ENCODE peak calls at places on chromosomes 13 and 19, in eight cellular contexts. P is HCT116, O is suprapubic skin, F is transverse colon, B is GM23338, E is Calu3, D is bronchial epithelial cell, J is AG04450. W is an unnamed sample.

GRCh38 chr13:72970301-72970880 is 88.4 kb upstream of the KLF5 start:
- DNase-seq in D (peak; percentile 55), E (no peak), P (no peak), O (no peak), B (no peak), J (no peak), F (no peak), W (no peak)

GRCh38 chr13:110000534-110001345 is 214.4 kb upstream of the IRS2 start:
- DNase-seq in B (no peak), J (no peak), F (no peak), O (no peak), P (no peak), D (no peak), E (no peak), W (no peak)

GRCh38 chr19:495440-496332 is 600 bp upstream of the MADCAM1 start:
- DNase-seq in D (no peak), O (no peak), E (peak; percentile 51), P (no peak), B (peak; percentile 78), F (no peak), J (no peak), W (peak; percentile 41)

GRCh38 chr19:38704488-38705026 is 39.7 kb downstream of the CAPN12 start:
- DNase-seq in F (no peak), B (no peak), E (no peak), O (no peak), D (no peak), J (no peak), P (no peak), W (no peak)

GRCh38 chr13:50712469-50712868 is 131.0 kb downstream of the DLEU7 start:
- DNase-seq in B (no peak), J (no peak), O (no peak), F (no peak), E (no peak), D (no peak), P (no peak), W (no peak)

GRCh38 chr13:44449999-44450821 is 76.6 kb downstream of the SERP2 start:
- DNase-seq in B (no peak), O (no peak), F (no peak), P (no peak), E (peak; percentile 40), D (peak; percentile 85), J (no peak), W (peak; percentile 74)

GRCh38 chr13:94177041-94177440 is 302.4 kb downstream of the DCT start:
- DNase-seq in F (no peak), O (no peak), P (no peak), J (no peak), B (no peak), E (no peak), D (no peak), W (no peak)

GRCh38 chr13:102965802-102966201 is 100.4 kb downstream of the SLC10A2 start:
- DNase-seq in E (no peak), D (peak; percentile 72), O (no peak), P (no peak), J (no peak), B (no peak), F (no peak), W (peak; percentile 8)

GRCh38 chr13:38814331-38814730 is 127.5 kb downstream of the FREM2 start:
- DNase-seq in E (peak; percentile 46), J (no peak), F (peak; percentile 33), O (no peak), D (peak; percentile 71), P (no peak), B (no peak), W (peak; percentile 60)

GRCh38 chr13:47087841-47088240 is 191.0 kb upstream of the HTR2A start:
- DNase-seq in F (no peak), E (no peak), P (no peak), B (no peak), O (no peak), J (peak; percentile 20), D (no peak), W (no peak)

GRCh38 chr19:29367701-29368306 is 154.9 kb upstream of the UQCRFS1 start:
- DNase-seq in D (no peak), F (no peak), B (peak; percentile 22), O (no peak), E (no peak), P (no peak), J (no peak), W (no peak)

DNA sequence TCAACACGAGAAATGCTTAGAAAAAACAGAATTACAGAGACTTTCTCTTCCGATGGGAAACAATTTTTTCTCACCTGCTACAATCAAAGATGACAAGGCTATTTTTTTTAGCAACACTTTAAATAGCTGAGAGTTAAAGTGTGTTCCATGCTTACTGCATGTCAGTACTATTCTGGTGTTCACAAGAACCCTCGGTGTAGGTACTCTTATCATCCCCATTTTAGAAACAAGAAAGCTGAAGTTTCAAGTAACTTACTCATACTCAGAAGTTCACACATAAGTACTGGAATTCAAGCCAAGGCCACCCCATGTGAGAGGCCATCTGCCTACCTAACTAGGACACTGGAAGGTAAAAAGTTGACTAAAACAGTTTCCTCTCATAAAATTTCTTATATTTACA is 9.0 kb upstream of the TNFRSF19 start:
- DNase-seq in F (no peak), P (no peak), O (no peak), E (no peak), D (no peak), J (no peak), B (no peak), W (no peak)
- TF ChIP-seq CTCF in F (no peak), P (no peak), O (no peak), E (no peak), D (no peak), J (no peak), B (no peak), W (no peak)

GRCh38 chr13:52128714-52129700 is at the start of gene NEK5:
- DNase-seq in D (peak; percentile 35), B (peak; percentile 96), E (peak; percentile 78), P (peak; percentile 27), F (peak; percentile 72), J (no peak), O (peak; percentile 78), W (peak; percentile 56)
- TF ChIP-seq CTCF in D (peak; percentile 91), B (peak; percentile 83), E (peak; percentile 49), P (peak; percentile 61), F (peak; percentile 80), J (peak; percentile 70), O (peak; percentile 30), W (peak; percentile 79)

GRCh38 chr19:18895038-18895827 is 725 bp downstream of the CERS1 start:
- DNase-seq in B (peak; percentile 79), O (no peak), P (peak; percentile 38), E (peak; percentile 72), J (no peak), F (peak; percentile 31), D (no peak), W (peak; percentile 44)
- TF ChIP-seq CTCF in B (peak; percentile 82), O (no peak), P (peak; percentile 50), E (peak; percentile 42), J (peak; percentile 32), F (no peak), D (peak; percentile 29), W (no peak)

GRCh38 chr19:51439021-51439465 is 19.2 kb downstream of the SIGLEC8 start:
- DNase-seq in E (peak; percentile 32), F (no peak), B (peak; percentile 76), P (no peak), O (no peak), J (no peak), D (peak; percentile 2), W (peak; percentile 42)
- TF ChIP-seq CTCF in E (peak; percentile 29), F (peak; percentile 14), B (peak; percentile 96), P (peak; percentile 58), O (no peak), J (peak; percentile 31), D (no peak), W (no peak)

DNA sequence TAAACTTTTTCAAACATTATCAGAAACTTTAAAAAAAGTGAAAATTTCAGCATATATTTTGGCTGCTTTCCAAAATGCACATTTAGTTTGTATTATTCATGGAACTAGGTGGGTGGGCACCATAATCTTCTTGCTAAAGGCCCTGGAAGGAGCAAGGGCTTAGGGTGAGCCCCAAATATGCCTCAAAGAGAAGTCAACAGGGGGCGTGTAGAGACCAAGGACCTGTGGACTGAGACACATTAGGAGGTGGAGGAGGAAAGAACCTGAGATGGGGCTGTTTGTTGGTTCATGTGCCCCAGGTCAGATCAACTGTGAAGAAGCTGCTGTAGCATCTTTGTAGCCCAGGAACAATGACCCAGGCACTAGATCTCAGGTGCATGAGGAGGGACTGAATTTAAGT is 79.6 kb upstream of the OLFM4 start:
- DNase-seq in P (no peak), F (no peak), B (no peak), O (no peak), J (no peak), E (no peak), D (no peak), W (no peak)
- TF ChIP-seq CTCF in P (no peak), F (no peak), B (peak; percentile 54), O (no peak), J (no peak), E (no peak), D (no peak), W (no peak)

GRCh38 chr13:37109080-37109678 is 3.7 kb upstream of the CSNK1A1L start:
- DNase-seq in O (no peak), D (peak; percentile 45), P (no peak), F (no peak), J (peak; percentile 10), E (peak; percentile 11), B (peak; percentile 58), W (peak; percentile 55)
- TF ChIP-seq CTCF in O (peak; percentile 31), D (peak; percentile 56), P (peak; percentile 65), F (peak; percentile 52), J (peak; percentile 77), E (peak; percentile 11), B (peak; percentile 70), W (peak; percentile 74)

GRCh38 chr13:26872444-26873173 is 112.0 kb upstream of the GPR12 start:
- DNase-seq in B (peak; percentile 91), F (peak; percentile 33), D (peak; percentile 26), J (no peak), E (peak; percentile 54), P (peak; percentile 24), O (no peak), W (peak; percentile 54)

GRCh38 chr13:26878465-26878864 is 117.9 kb upstream of the GPR12 start:
- DNase-seq in J (no peak), B (no peak), E (no peak), O (no peak), F (no peak), P (no peak), D (no peak), W (no peak)

GRCh38 chr13:26867451-26868067 is 107.0 kb upstream of the GPR12 start:
- DNase-seq in J (no peak), P (no peak), F (no peak), D (peak; percentile 8), O (no peak), E (peak; percentile 22), B (peak; percentile 39), W (peak; percentile 49)

GRCh38 chr13:26873174-26873698 is 112.7 kb upstream of the GPR12 start:
- DNase-seq in J (no peak), B (peak; percentile 40), O (no peak), E (no peak), D (no peak), P (no peak), F (no peak), W (no peak)
- TF ChIP-seq CTCF in J (no peak), B (no peak), O (no peak), E (no peak), D (no peak), P (no peak), F (no peak), W (no peak)